ENCODE peak calls at places on chromosomes 3 and 15, in four cellular contexts. P is neuronal stem cell, B is K562, Z is IMR-90. K is an unnamed sample. For H3K36me3, the result is how much of the 10 kb centered on the place peaks cover.

GRCh38 chr3:196193037-196193737 is 18.0 kb downstream of the ZDHHC19 start:
- DNase-seq in P (no peak), Z (no peak), B (peak), K (no peak)

GRCh38 chr3:64954995-64955636 is 267.3 kb upstream of the ADAMTS9 start:
- DNase-seq in Z (no peak), P (no peak), B (peak), K (no peak)

GRCh38 chr3:19070325-19070724 is 78.0 kb upstream of the KCNH8 start:
- DNase-seq in Z (no peak), B (no peak), P (no peak), K (no peak)

GRCh38 chr3:123733805-123734526 is 149.1 kb upstream of the HACD2 start:
- DNase-seq in B (no peak), Z (peak), P (no peak), K (no peak)

GRCh38 chr15:80561500-80561899 is 133.6 kb upstream of the ABHD17C start:
- DNase-seq in P (no peak), B (no peak), Z (peak), K (no peak)

GRCh38 chr3:37590328-37591079 is 271.2 kb upstream of the CTDSPL start:
- DNase-seq in B (peak), Z (no peak), P (no peak), K (no peak)

GRCh38 chr3:187292186-187292585 is 649 bp upstream of the MASP1 start:
- DNase-seq in P (no peak), Z (no peak), B (no peak), K (no peak)

GRCh38 chr15:39358441-39359041 is 222.3 kb upstream of the THBS1 start:
- DNase-seq in B (peak), P (no peak), Z (peak), K (no peak)

GRCh38 chr15:40584191-40584590 is 9.9 kb upstream of the KNL1 start:
- DNase-seq in Z (no peak), B (no peak), P (no peak), K (no peak)

GRCh38 chr3:99795573-99795972 is 22.1 kb upstream of the CMSS1 start:
- DNase-seq in P (no peak), B (no peak), Z (no peak), K (no peak)

GRCh38 chr15:49876401-49877038 is 242.5 kb downstream of the ATP8B4 start:
- DNase-seq in P (no peak), Z (no peak), B (peak), K (peak)

GRCh38 chr3:133608405-133608804 is 34.9 kb downstream of the CDV3 start:
- DNase-seq in Z (peak), P (no peak), B (no peak), K (no peak)

GRCh38 chr15:66898656-66899402 is 166.6 kb upstream of the SMAD3 start:
- DNase-seq in P (no peak), B (no peak), Z (no peak), K (peak)

GRCh38 chr15:74300057-74300620 is 64.0 kb downstream of the CCDC33 start:
- DNase-seq in P (no peak), Z (no peak), B (peak), K (no peak)

GRCh38 chr3:15953841-15954240 is 156.1 kb upstream of the ANKRD28 start:
- DNase-seq in B (peak), Z (no peak), P (no peak), K (no peak)

GRCh38 chr3:53506110-53506762 is 11.8 kb downstream of the CACNA1D start:
- DNase-seq in Z (no peak), B (no peak), P (no peak), K (no peak)

GRCh38 chr3:129888739-129889138 is 4.8 kb downstream of the TMCC1 start:
- DNase-seq in P (no peak), B (peak), Z (peak), K (no peak)

GRCh38 chr3:124763644-124764358 is 33.5 kb downstream of the UMPS start:
- DNase-seq in B (no peak), P (no peak), Z (no peak), K (peak)

GRCh38 chr3:152320201-152320617 is 51.5 kb downstream of the MBNL1 start:
- DNase-seq in B (peak), P (no peak), Z (peak), K (no peak)

GRCh38 chr3:47611577-47611976 is 32.9 kb upstream of the CSPG5 start:
- DNase-seq in P (no peak), B (no peak), Z (no peak), K (no peak)
- H3K27ac ChIP-seq in P (no peak), B (no peak), Z (no peak), K (no peak)

DNA sequence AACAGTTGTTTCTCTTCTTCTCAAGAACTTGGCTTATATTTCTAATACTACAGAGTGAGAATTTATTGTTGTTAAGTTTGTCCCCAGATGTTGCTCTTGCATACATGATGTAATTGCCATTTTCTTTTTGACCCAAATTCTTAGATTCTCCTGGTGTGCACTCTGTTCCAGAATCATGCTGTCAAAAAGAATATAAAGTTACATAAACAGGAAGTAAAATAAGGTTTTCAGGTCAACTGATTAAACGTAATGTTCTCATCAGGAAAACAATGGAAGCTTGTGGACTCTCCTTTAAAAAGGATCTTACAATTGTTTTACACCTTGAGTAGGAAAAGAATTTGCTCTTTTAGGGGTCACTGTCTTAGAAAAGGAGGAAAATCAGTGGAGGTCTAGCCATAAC is 121.8 kb downstream of the ADAM10 start:
- DNase-seq in B (no peak), Z (no peak), P (no peak), K (no peak)
- H3K36me3 ChIP-seq in B (half or more), Z (under half), P (half or more), K (half or more)

GRCh38 chr3:131348911-131349310 is 32.7 kb upstream of the NUDT16 start:
- DNase-seq in Z (no peak), P (no peak), B (no peak), K (no peak)
- H3K9ac ChIP-seq in Z (no peak), P (no peak), B (no peak), K (no peak)

GRCh38 chr3:46186856-46187700 is 21.0 kb downstream of the CCR1 start:
- DNase-seq in B (no peak), P (no peak), Z (no peak), K (no peak)
- H3K27ac ChIP-seq in B (no peak), P (no peak), Z (no peak), K (no peak)

K was measured in endodermal cell.